ENCODE peak calls at places on chromosomes 1 and 21, in seven cellular contexts. F is HCT116, A is breast epithelium, D is colonic mucosa, J is right atrium auricular region, L is left ventricle myocardium inferior, X is stomach. E is an unnamed sample.
A peak's percentile ranks its signal among the peaks of the same experiment; 100 is the strongest.

GRCh38 chr21:43733529-43734071 is 14.7 kb downstream of the PDXK start:
- DNase-seq in F (no peak), A (no peak), D (peak; percentile 46), J (no peak), L (no peak), X (no peak), E (no peak)

GRCh38 chr1:247228133-247228532 is 27.7 kb upstream of the VN1R5 start:
- DNase-seq in F (no peak), A (no peak), D (no peak), J (no peak), L (no peak), X (no peak), E (no peak)

GRCh38 chr1:54982739-54983138 is 2.3 kb downstream of the TMEM61 start:
- DNase-seq in F (peak; percentile 28), A (no peak), D (no peak), J (no peak), L (no peak), X (no peak), E (peak; percentile 50)

GRCh38 chr21:34639882-34640788 is 25.2 kb upstream of the RCAN1 start:
- DNase-seq in F (no peak), A (no peak), D (no peak), J (peak; percentile 43), L (no peak), X (no peak), E (no peak)

GRCh38 chr1:171480035-171480434 is 5.3 kb upstream of the PRRC2C start:
- DNase-seq in F (no peak), A (no peak), D (no peak), J (no peak), L (no peak), X (no peak), E (no peak)

GRCh38 chr1:87140831-87141540 is 187.7 kb upstream of the LMO4 start:
- DNase-seq in F (no peak), A (no peak), D (no peak), J (no peak), L (no peak), X (no peak), E (no peak)

GRCh38 chr1:195335541-195335940 is 1272.7 kb downstream of the KCNT2 start:
- DNase-seq in F (no peak), A (no peak), D (no peak), J (no peak), L (no peak), X (no peak), E (no peak)

GRCh38 chr1:44890007-44890406 is 47.0 kb upstream of the PTCH2 start:
- DNase-seq in F (no peak), A (no peak), D (no peak), J (no peak), L (no peak), X (no peak), E (no peak)

GRCh38 chr1:205976708-205977107 is 26.5 kb downstream of the RAB7B start:
- DNase-seq in F (no peak), A (no peak), D (no peak), J (peak; percentile 78), L (peak; percentile 77), X (no peak), E (peak; percentile 46)

GRCh38 chr21:45555557-45556301 is 13.5 kb upstream of the SLC19A1 start:
- DNase-seq in F (peak; percentile 88), A (peak; percentile 88), D (peak; percentile 84), J (peak; percentile 84), L (peak; percentile 73), X (peak; percentile 89), E (peak; percentile 81)

GRCh38 chr1:9211291-9211811 is 23.2 kb upstream of the H6PD start:
- DNase-seq in F (no peak), A (no peak), D (no peak), J (no peak), L (no peak), X (no peak), E (no peak)

GRCh38 chr1:109479901-109480300 is 3.8 kb upstream of the ATXN7L2 start:
- DNase-seq in F (no peak), A (no peak), D (no peak), J (no peak), L (no peak), X (peak; percentile 2), E (no peak)

GRCh38 chr1:243315933-243316332 is 60.1 kb downstream of the SDCCAG8 start:
- DNase-seq in F (no peak), A (no peak), D (no peak), J (no peak), L (no peak), X (no peak), E (no peak)

GRCh38 chr1:245168090-245168489 is 13.3 kb downstream of the KIF26B start:
- DNase-seq in F (no peak), A (no peak), D (peak; percentile 22), J (peak; percentile 58), L (peak; percentile 42), X (no peak), E (no peak)

GRCh38 chr1:154819628-154820590 is 50.2 kb downstream of the KCNN3 start:
- DNase-seq in F (peak; percentile 26), A (no peak), D (no peak), J (no peak), L (no peak), X (peak; percentile 31), E (peak; percentile 55)

GRCh38 chr1:241542199-241542907 is 10.2 kb downstream of the KMO start:
- DNase-seq in F (no peak), A (no peak), D (no peak), J (no peak), L (no peak), X (no peak), E (no peak)

GRCh38 chr1:214213136-214213535 is 67.8 kb upstream of the SMYD2 start:
- DNase-seq in F (no peak), A (no peak), D (no peak), J (no peak), L (no peak), X (no peak), E (no peak)

GRCh38 chr1:204384636-204385354 is 25.1 kb upstream of the PLEKHA6 start:
- DNase-seq in F (no peak), A (no peak), D (no peak), J (no peak), L (peak; percentile 38), X (peak; percentile 66), E (peak; percentile 79)

GRCh38 chr1:203069028-203069804 is 16.6 kb downstream of the MYOG start:
- DNase-seq in F (no peak), A (no peak), D (no peak), J (no peak), L (no peak), X (no peak), E (no peak)

GRCh38 chr1:94300731-94301130 is 63.3 kb upstream of the ARHGAP29 start:
- DNase-seq in F (no peak), A (no peak), D (no peak), J (no peak), L (no peak), X (no peak), E (no peak)
- H3K27ac ChIP-seq in F (peak overlapping the region; percentile 94), A (peak overlapping the region; percentile 64), D (no peak overlapping the region), J (no peak overlapping the region), L (peak overlapping the region; percentile 91), X (no peak overlapping the region), E (no peak overlapping the region)

DNA sequence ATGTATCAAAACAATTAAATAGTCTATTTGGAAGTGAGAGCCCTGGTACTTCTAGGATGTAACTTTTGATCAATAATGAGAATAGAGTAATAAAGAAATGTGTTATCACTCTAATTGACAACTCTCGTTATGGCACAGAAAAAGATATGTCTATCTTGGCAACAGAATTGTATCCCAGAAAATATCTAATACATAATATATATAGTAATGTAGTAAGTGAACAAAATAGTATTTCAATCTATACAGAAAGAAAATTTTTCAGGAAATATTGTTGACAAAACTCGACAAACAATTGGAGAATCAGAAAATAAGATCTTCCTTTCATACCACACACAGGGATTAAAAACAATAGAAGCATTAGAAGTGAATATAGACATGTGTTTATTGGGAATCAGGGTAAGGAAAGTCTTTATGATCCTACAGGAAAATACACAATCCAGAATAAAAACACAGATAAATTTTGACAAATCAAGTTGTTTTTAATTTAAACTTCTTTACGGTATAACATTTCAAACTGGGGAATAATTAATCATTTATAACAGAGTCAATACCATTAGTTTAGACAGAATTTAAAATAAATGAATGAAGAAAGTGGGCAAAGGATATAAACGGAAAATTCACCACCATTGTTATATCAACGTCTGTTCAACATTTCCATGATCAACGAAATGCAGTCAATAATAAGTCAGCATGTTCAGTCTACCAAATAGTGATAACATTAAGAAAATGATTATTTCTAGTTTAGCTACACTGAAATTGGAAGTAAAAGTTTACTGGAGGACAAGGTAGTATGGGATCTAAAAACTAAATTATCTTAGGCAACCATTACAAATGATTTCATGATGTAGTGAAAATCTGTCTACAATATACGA is 1526.5 kb upstream of the TPTE start:
- DNase-seq in F (no peak), A (no peak), D (no peak), J (no peak), L (no peak), X (no peak), E (no peak)
- H3K9me3 ChIP-seq in F (peaks cover 44% of the 10 kb centered on the region), A (peaks cover 3% of the 10 kb centered on the region), D (no peaks in the 10 kb centered on the region), J (no peaks in the 10 kb centered on the region), L (peaks cover 8% of the 10 kb centered on the region), X (no peaks in the 10 kb centered on the region), E (peaks cover 3% of the 10 kb centered on the region)

GRCh38 chr21:41612674-41613250 is 104.8 kb upstream of the TMPRSS2 start:
- DNase-seq in F (no peak), A (peak; percentile 84), D (peak; percentile 65), J (peak; percentile 92), L (peak; percentile 75), X (peak; percentile 65), E (peak; percentile 65)

GRCh38 chr21:41610042-41610839 is 102.3 kb upstream of the TMPRSS2 start:
- DNase-seq in F (peak; percentile 48), A (peak; percentile 70), D (peak; percentile 78), J (no peak), L (peak; percentile 55), X (peak; percentile 78), E (peak; percentile 90)

GRCh38 chr21:41613421-41613998 is 105.6 kb upstream of the TMPRSS2 start:
- DNase-seq in F (no peak), A (no peak), D (no peak), J (no peak), L (no peak), X (no peak), E (no peak)

GRCh38 chr21:41611441-41611840 is 103.5 kb upstream of the TMPRSS2 start:
- DNase-seq in F (no peak), A (no peak), D (no peak), J (no peak), L (no peak), X (no peak), E (no peak)

GRCh38 chr21:41611966-41612606 is 104.1 kb upstream of the TMPRSS2 start:
- DNase-seq in F (peak; percentile 50), A (no peak), D (peak; percentile 78), J (no peak), L (no peak), X (peak; percentile 63), E (peak; percentile 49)
- H3K27ac ChIP-seq in F (no peak overlapping the region), A (peak overlapping the region; percentile 93), D (no peak overlapping the region), J (peak overlapping the region; percentile 36), L (peak overlapping the region; percentile 20), X (no peak overlapping the region), E (no peak overlapping the region)

GRCh38 chr21:42505090-42505726 is 8.4 kb upstream of the SLC37A1 start:
- DNase-seq in F (no peak), A (no peak), D (no peak), J (no peak), L (no peak), X (no peak), E (no peak)
- H3K9me3 ChIP-seq in F (no peaks in the 10 kb centered on the region), A (no peaks in the 10 kb centered on the region), D (no peaks in the 10 kb centered on the region), J (no peaks in the 10 kb centered on the region), L (no peaks in the 10 kb centered on the region), X (no peaks in the 10 kb centered on the region), E (no peaks in the 10 kb centered on the region)